ENCODE peak calls at places on chromosomes 5 and 9, in nine cellular contexts. X is GM13977; J is retina; W is HFFc6; H is epithelial cell of proximal tubule; B is stimulated activated CD4-positive, alpha-beta T cell treated with anti-CD3 and anti-CD28 coated beads, Interleukin-1b, Interleukin-23, amount 100 ng/mL, for 1 hour; C is C1 segment of cervical spinal cord; O is glomerular endothelial cell; L is HFF-Myc. T is an unnamed sample.

GRCh38 chr9:75274781-75275180 is 186.5 kb downstream of the OSTF1 start:
- DNase-seq in X (no peak), J (no peak), W (no peak), H (no peak), B (no peak), C (no peak), O (no peak), L (no peak), T (no peak)

GRCh38 chr5:156675402-156675801 is 174.7 kb upstream of the PPP1R2B start:
- DNase-seq in X (no peak), J (no peak), W (no peak), H (no peak), B (no peak), C (no peak), O (no peak), L (no peak), T (no peak)

GRCh38 chr9:107215381-107215780 is 67.7 kb upstream of the RAD23B start:
- DNase-seq in X (no peak), J (no peak), W (peak; percentile 35), H (no peak), B (no peak), C (no peak), O (no peak), L (no peak), T (peak; percentile 64)

GRCh38 chr9:106421772-106422171 is 441.2 kb upstream of the ZNF462 start:
- DNase-seq in X (peak; percentile 5), J (no peak), W (no peak), H (no peak), B (no peak), C (no peak), O (no peak), L (no peak), T (no peak)

GRCh38 chr5:82155305-82155704 is 122.8 kb downstream of the RPS23 start:
- DNase-seq in X (no peak), J (no peak), W (no peak), H (no peak), B (no peak), C (no peak), O (no peak), L (no peak), T (no peak)

GRCh38 chr9:14780251-14780650 is 57.7 kb upstream of the CER1 start:
- DNase-seq in X (no peak), J (no peak), W (no peak), H (no peak), B (no peak), C (no peak), O (no peak), L (no peak), T (no peak)

GRCh38 chr9:109641079-109641659 is 138.8 kb upstream of the PALM2AKAP2 start:
- DNase-seq in X (no peak), J (no peak), W (no peak), H (no peak), B (no peak), C (no peak), O (no peak), L (no peak), T (peak; percentile 6)

GRCh38 chr9:120109242-120109641 is 470.7 kb downstream of the CDK5RAP2 start:
- DNase-seq in X (no peak), J (peak; percentile 43), W (no peak), H (no peak), B (no peak), C (no peak), O (no peak), L (no peak), T (peak; percentile 4)

GRCh38 chr9:3436629-3437028 is 89.2 kb downstream of the RFX3 start:
- DNase-seq in X (no peak), J (no peak), W (peak; percentile 13), H (no peak), B (no peak), C (no peak), O (no peak), L (no peak), T (peak; percentile 52)

GRCh38 chr9:113250807-113251206 is 24.6 kb downstream of the CDC26 start:
- DNase-seq in X (no peak), J (no peak), W (no peak), H (no peak), B (no peak), C (no peak), O (no peak), L (no peak), T (no peak)

GRCh38 chr5:157682257-157682656 is 10.9 kb downstream of the C5orf52 start:
- DNase-seq in X (no peak), J (no peak), W (no peak), H (no peak), B (no peak), C (no peak), O (no peak), L (no peak), T (no peak)

GRCh38 chr9:115649991-115650472 is 503.6 kb upstream of the PAPPA start:
- DNase-seq in X (no peak), J (no peak), W (peak; percentile 86), H (peak; percentile 82), B (no peak), C (no peak), O (no peak), L (peak; percentile 22), T (peak; percentile 94)

T was measured in EL.